ENCODE peak calls at places on chromosome 13, in six cellular contexts. U is CD4-positive, CD25-positive, alpha-beta regulatory T cell; Y is naive thymus-derived CD4-positive, alpha-beta T cell; K is CD4-positive, alpha-beta T cell; M is left ventricle myocardium inferior; N is tibial nerve. H is an unnamed sample. For H3K9me3, the result is how much of the 10 kb centered on the place peaks cover.

GRCh38 chr13:112767506-112768471 is 78.0 kb downstream of the ATP11A start:
- DNase-seq in N (no peak), Y (no peak), M (peak), U (no peak), K (no peak), H (no peak)

GRCh38 chr13:51333421-51333820 is 6.1 kb upstream of the SERPINE3 start:
- DNase-seq in U (no peak), K (no peak), N (no peak), M (no peak), Y (no peak), H (no peak)

GRCh38 chr13:43846496-43846895 is 33.0 kb downstream of the CCDC122 start:
- DNase-seq in Y (no peak), N (no peak), K (no peak), M (no peak), U (no peak), H (no peak)

GRCh38 chr13:99385161-99385560 is 78.0 kb upstream of the GPR183 start:
- DNase-seq in Y (no peak), M (no peak), U (no peak), K (no peak), N (no peak), H (peak)

GRCh38 chr13:106640515-106640914 is 72.6 kb upstream of the ARGLU1 start:
- DNase-seq in N (no peak), U (no peak), M (no peak), K (no peak), Y (no peak), H (no peak)

GRCh38 chr13:98599502-98600328 is 22.8 kb upstream of the STK24 start:
- DNase-seq in U (no peak), K (no peak), Y (no peak), M (no peak), N (no peak), H (no peak)

GRCh38 chr13:114007566-114007965 is 33.7 kb upstream of the C13orf46 start:
- DNase-seq in K (no peak), N (no peak), Y (no peak), M (peak), U (no peak), H (no peak)

GRCh38 chr13:93882086-93882651 is 597.3 kb downstream of the DCT start:
- DNase-seq in K (no peak), Y (no peak), M (no peak), U (no peak), N (no peak), H (no peak)

GRCh38 chr13:104318121-104318520 is 1251.9 kb upstream of the SLC10A2 start:
- DNase-seq in N (no peak), M (no peak), K (no peak), U (no peak), Y (no peak), H (no peak)

GRCh38 chr13:105370011-105370645 is 1165.3 kb downstream of the EFNB2 start:
- DNase-seq in Y (no peak), M (no peak), U (no peak), K (no peak), N (no peak), H (no peak)

GRCh38 chr13:105363747-105364177 is 1171.7 kb downstream of the EFNB2 start:
- DNase-seq in U (no peak), Y (no peak), K (no peak), M (no peak), N (no peak), H (no peak)

GRCh38 chr13:105365831-105366230 is 1169.6 kb downstream of the EFNB2 start:
- DNase-seq in Y (no peak), N (no peak), U (no peak), M (no peak), K (no peak), H (no peak)

DNA sequence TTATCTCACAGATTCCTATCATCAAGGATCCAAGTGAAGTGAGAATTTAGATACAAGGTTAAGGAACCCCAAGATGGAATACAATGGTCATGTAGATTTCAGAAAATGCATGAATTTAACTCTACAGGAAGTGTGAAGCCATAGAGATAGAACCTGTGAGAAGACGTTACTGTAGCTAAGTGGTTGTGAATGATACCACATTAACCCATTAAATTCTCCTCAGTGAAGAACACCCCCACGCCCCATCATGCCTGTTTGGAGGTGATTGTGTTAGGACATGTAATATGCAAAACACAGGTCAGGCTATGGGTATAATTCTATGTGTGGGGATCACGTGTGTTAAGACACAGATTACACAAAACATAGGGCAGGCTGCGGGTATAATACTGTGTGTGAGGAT is 1166.7 kb downstream of the EFNB2 start:
- DNase-seq in K (no peak), Y (no peak), U (no peak), N (no peak), M (no peak), H (no peak)
- H3K9me3 ChIP-seq in K (under half), Y (under half), U (under half), N (under half), M (under half), H (under half)

GRCh38 chr13:76707360-76707759 is 178.8 kb downstream of the KCTD12 start:
- DNase-seq in K (no peak), Y (no peak), N (no peak), U (no peak), M (no peak), H (no peak)

GRCh38 chr13:76713280-76713679 is 172.9 kb downstream of the KCTD12 start:
- DNase-seq in U (no peak), Y (no peak), N (no peak), M (no peak), K (no peak), H (no peak)

GRCh38 chr13:76708138-76708537 is 178.1 kb downstream of the KCTD12 start:
- DNase-seq in N (no peak), M (peak), K (no peak), Y (no peak), U (no peak), H (no peak)

GRCh38 chr13:76711515-76712182 is 174.6 kb downstream of the KCTD12 start:
- DNase-seq in N (no peak), Y (no peak), K (no peak), U (no peak), M (no peak), H (no peak)

DNA sequence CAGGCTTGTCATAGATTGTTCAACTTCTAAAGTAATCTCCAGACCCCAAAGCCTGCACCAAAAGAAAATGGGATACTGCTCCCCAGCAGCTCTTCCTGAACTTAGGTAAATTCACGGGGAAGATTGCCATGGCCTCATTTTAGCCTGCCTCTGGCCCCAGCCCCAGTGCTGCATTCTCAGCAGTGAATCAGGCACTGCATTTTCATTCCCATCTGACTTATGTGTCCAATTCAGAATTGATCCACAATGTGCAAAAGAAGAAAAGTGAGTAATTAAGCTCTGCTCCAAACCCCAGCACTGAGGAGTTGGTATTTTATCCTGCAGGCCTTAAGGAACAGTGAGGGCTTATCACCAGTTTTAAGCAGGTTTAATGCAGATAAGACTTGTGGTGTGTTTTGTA is 176.4 kb downstream of the KCTD12 start:
- DNase-seq in M (no peak), K (no peak), N (no peak), U (no peak), Y (no peak), H (no peak)
- H3K27ac ChIP-seq in M (peak), K (no peak), N (no peak), U (no peak), Y (no peak), H (no peak)

DNA sequence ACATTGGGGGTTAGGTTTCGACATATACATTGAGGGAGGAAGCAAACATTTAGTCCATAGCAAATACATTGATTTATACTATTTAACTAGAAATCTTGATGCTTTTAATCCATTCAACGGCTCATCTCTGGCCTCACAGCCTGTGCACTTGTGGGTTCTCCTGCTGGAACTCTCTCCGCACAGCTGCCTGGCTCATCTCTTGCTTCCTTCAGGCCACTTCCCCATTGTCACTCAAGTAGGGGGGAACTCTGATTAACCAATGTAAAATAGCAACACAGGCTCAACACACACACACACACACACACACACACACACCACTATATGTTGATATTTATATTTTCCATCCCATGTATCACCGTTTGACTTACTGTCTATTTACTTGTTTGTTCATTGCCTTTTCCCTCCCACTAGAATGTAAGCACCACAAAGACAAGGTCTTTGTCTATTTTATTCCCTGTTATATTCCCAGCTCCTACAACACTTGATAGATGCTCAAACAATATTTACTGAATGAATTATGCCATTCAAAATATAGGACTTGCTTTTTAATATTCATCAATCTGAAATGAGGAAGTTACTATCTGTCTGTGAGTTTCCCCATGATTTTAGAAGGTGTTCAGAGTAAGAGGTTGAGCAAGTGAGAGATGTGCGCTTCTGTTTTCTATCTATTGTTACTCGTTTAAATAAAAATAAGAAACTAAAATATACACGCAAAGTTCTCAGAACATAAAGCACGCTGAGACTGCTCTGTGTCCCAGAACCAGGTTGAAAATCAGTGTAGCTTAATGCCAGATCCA is 29.8 kb upstream of the PABPC3 start:
- DNase-seq in M (no peak), Y (no peak), N (no peak), U (no peak), K (no peak), H (no peak)
- H3K9me3 ChIP-seq in M (under half), Y (under half), N (under half), U (under half), K (under half), H (under half)

DNA sequence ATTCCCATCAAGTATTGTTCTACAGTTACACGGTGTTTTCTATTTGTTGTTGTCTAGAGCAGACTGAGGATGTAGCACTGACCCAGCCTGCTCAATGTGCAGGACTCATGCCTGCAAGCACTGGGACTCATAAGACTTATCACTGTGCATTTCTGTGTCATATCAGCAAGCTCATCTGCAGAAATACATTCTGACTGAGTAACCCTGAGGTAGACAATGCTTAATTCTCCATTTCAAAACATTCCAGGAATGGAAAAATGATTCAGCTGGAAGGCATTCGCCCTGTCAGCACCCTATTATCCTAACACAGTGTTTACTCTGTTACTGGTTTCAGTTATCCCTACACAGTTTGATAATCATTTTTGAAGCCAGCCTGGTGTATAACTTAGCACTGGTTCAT is 2506.4 kb downstream of the PCDH9 start:
- DNase-seq in N (no peak), U (no peak), M (no peak), K (no peak), Y (no peak), H (no peak)
- H3K27ac ChIP-seq in N (no peak), U (no peak), M (no peak), K (no peak), Y (no peak), H (no peak)

DNA sequence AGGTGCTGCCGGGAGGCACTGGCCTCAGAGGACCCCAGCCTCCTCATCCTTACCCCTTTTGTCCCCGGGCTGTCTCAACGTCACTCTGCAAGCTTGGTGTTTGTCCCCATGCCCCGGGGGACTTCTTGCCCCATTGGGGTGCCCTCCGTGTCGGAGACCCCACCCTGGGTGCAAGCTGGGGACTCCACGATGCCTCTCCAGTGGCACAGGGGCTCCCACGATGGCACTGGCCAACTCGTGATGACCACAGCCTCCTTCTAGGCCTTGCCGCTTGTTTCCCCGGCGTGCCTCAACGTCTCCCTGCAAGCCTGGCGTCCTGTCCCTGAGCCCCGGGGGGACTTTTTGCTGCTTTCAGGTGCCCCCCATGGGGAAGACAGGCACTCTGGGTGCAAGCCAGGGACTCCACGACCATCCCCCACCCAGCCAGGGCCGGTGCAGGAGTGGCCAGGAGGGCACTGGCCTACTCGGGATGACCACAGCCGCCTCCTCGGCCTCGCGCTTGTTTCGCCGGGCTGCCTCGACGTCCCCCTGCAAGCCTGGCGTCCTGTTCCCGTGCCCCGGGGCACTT is 237.0 kb downstream of the TUBA3C start:
- DNase-seq in K (no peak), N (no peak), M (no peak), Y (no peak), U (no peak), H (no peak)
- H3K9me3 ChIP-seq in K (under half), N (under half), M (under half), Y (under half), U (under half), H (under half)

DNA sequence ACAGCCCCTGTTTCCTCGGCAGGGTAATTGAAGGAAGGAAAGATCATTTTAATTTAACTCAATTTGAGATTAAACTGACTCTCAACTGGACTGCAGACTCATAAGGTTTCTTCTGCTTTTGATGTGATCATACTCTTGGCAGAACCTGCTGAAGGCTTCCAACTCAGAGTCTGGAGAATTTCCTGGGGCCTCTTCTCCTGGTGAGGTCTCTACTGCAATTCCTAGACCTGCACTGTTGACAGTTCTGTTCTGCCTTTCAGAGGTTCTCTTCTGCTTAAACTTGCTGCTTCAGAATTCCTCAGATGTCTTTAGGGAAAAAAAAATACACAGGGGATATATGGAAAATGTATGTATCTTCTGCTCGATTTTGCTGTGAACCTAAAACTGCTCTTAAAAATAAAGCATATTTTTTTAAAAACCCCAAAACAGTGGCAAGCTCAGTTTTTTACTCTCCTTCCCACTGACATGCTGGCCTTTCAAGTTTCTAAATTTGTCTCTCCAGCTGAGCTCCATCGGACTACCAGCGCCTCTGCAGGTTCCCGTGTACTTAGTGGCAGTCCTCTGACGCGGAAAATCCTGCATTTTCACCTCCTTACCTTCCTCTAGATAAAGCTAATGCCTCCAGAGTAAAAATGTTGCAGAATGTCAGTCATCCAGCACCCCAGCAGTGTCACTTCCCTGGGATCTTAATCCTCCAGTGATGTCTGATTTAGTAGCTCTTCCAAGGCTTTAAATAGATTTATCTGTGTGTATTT is 733.5 kb upstream of the SGCG start:
- DNase-seq in Y (no peak), K (no peak), N (no peak), U (no peak), M (no peak), H (no peak)
- H3K27ac ChIP-seq in Y (no peak), K (no peak), N (no peak), U (no peak), M (peak), H (no peak)

DNA sequence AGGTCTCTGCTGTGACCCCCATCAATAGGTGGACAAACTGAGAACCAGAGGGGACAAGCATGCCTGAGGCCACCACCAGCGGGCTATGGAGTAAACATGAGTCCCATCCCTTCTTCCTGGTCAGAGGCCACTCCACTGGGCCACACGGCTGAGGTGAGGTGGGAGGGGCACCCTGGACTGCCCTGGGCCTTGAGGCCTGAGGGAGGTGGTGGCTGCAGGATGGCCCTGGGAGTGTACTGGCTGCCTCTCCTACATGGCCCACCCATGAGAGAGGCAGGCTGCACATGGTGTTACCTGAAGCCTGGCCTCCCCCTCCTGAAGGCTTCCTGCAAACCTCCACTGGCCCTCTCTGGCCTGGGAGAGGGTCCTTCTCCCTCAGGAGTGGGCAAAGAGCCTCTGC is 222.4 kb downstream of the TUBA3C start:
- DNase-seq in Y (no peak), K (no peak), M (no peak), N (no peak), U (no peak), H (no peak)
- H3K9me3 ChIP-seq in Y (under half), K (under half), M (under half), N (under half), U (under half), H (under half)

GRCh38 chr13:110519046-110519445 is 42.5 kb downstream of the RAB20 start:
- DNase-seq in N (no peak), M (no peak), Y (no peak), K (no peak), U (no peak), H (no peak)

GRCh38 chr13:110517505-110518149 is 43.9 kb downstream of the RAB20 start:
- DNase-seq in Y (no peak), K (no peak), N (no peak), M (no peak), U (no peak), H (no peak)

GRCh38 chr13:110518150-110518525 is 43.4 kb downstream of the RAB20 start:
- DNase-seq in U (no peak), N (no peak), M (no peak), Y (no peak), K (no peak), H (no peak)

GRCh38 chr13:110518571-110518970 is 43.0 kb downstream of the RAB20 start:
- DNase-seq in U (no peak), N (no peak), M (no peak), K (no peak), Y (no peak), H (no peak)

DNA sequence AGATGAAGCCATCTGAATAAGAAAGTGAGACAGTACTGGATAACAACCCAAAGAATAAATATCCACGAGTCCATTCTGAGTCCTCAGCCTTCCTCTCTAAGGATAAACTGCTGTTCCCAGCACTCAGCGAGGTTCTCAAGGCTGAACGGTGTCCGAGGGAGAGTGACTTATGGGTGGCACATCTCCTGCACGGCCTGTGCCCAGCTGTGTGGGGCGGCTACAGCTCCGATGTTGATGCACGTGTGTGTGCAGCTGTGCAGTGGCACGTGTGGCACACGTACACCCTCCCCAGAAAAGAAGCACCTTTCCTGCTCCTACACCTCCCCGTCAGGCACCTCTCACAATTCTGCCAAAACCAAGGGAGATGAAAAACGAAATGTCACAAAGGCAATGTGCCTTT is 45.0 kb downstream of the RAB20 start:
- DNase-seq in K (no peak), M (no peak), Y (no peak), U (no peak), N (no peak), H (no peak)
- H3K27ac ChIP-seq in K (no peak), M (no peak), Y (no peak), U (no peak), N (no peak), H (no peak)

GRCh38 chr13:73971481-73971880 is 162.7 kb downstream of the KLF12 start:
- DNase-seq in M (no peak), Y (no peak), N (no peak), K (no peak), U (no peak), H (no peak)

GRCh38 chr13:73972503-73972902 is 161.7 kb downstream of the KLF12 start:
- DNase-seq in U (no peak), M (no peak), K (no peak), N (no peak), Y (no peak), H (no peak)

GRCh38 chr13:73970413-73971055 is 163.7 kb downstream of the KLF12 start:
- DNase-seq in U (no peak), K (no peak), M (no peak), N (no peak), Y (no peak), H (no peak)

GRCh38 chr13:73975767-73976166 is 158.4 kb downstream of the KLF12 start:
- DNase-seq in U (no peak), M (no peak), Y (no peak), K (no peak), N (no peak), H (no peak)

GRCh38 chr13:73973156-73973555 is 161.0 kb downstream of the KLF12 start:
- DNase-seq in M (no peak), U (no peak), K (no peak), N (no peak), Y (no peak), H (no peak)
- H3K9me3 ChIP-seq in M (under half), U (under half), K (under half), N (under half), Y (under half), H (under half)

H was measured in CD8-positive, alpha-beta T cell.